ENCODE peak calls at places on chromosomes 1 and 21, in four cellular contexts. One of them, this sample, is unnamed.
A peak's percentile ranks its signal among the peaks of the same experiment; 100 is the strongest.

GRCh38 chr1:23065385-23065784 is 46.1 kb downstream of the KDM1A start:
- DNase-seq in AG09309: no peak
- DNase-seq in breast epithelium: no peak
- DNase-seq in HFF-Myc: no peak
- DNase-seq in this sample: no peak

GRCh38 chr1:91793877-91794276 is 92.1 kb downstream of the TGFBR3 start:
- DNase-seq in AG09309: no peak
- DNase-seq in breast epithelium: no peak
- DNase-seq in HFF-Myc: no peak
- DNase-seq in this sample: no peak

GRCh38 chr1:15959847-15960446 is 16.0 kb downstream of the ZBTB17 start:
- DNase-seq in AG09309: no peak
- DNase-seq in breast epithelium: no peak
- DNase-seq in HFF-Myc: no peak
- DNase-seq in this sample: no peak

GRCh38 chr1:218433744-218434143 is 88.6 kb downstream of the TGFB2 start:
- DNase-seq in AG09309: no peak
- DNase-seq in breast epithelium: no peak
- DNase-seq in HFF-Myc: no peak
- DNase-seq in this sample: no peak

GRCh38 chr1:18883636-18884418 is 18.5 kb downstream of the ALDH4A1 start:
- DNase-seq in AG09309: peak; percentile 27
- DNase-seq in breast epithelium: peak; percentile 64
- DNase-seq in HFF-Myc: peak; percentile 35
- DNase-seq in this sample: no peak

GRCh38 chr1:39540504-39541031 is 36.0 kb downstream of the PABPC4 start:
- DNase-seq in AG09309: peak; percentile 78
- DNase-seq in breast epithelium: peak; percentile 52
- DNase-seq in HFF-Myc: no peak
- DNase-seq in this sample: no peak

GRCh38 chr1:56446531-56447098 is 132.7 kb downstream of the PLPP3 start:
- DNase-seq in AG09309: no peak
- DNase-seq in breast epithelium: no peak
- DNase-seq in HFF-Myc: no peak
- DNase-seq in this sample: no peak

GRCh38 chr21:36212513-36212780 is 55.8 kb downstream of the DOP1B start:
- DNase-seq in AG09309: no peak
- DNase-seq in breast epithelium: no peak
- DNase-seq in HFF-Myc: no peak
- DNase-seq in this sample: no peak

GRCh38 chr1:154521695-154522094 is 19.5 kb upstream of the SHE start:
- DNase-seq in AG09309: no peak
- DNase-seq in breast epithelium: no peak
- DNase-seq in HFF-Myc: no peak
- DNase-seq in this sample: no peak

GRCh38 chr21:22342855-22343254 is 1344.6 kb downstream of the NCAM2 start:
- DNase-seq in AG09309: no peak
- DNase-seq in breast epithelium: no peak
- DNase-seq in HFF-Myc: no peak
- DNase-seq in this sample: peak; percentile 26

GRCh38 chr1:1567831-1568380 is 6.8 kb downstream of the SSU72 start:
- DNase-seq in AG09309: no peak
- DNase-seq in breast epithelium: no peak
- DNase-seq in HFF-Myc: no peak
- DNase-seq in this sample: no peak

GRCh38 chr1:207181838-207182237 is 77.8 kb downstream of the C4BPA start:
- DNase-seq in AG09309: no peak
- DNase-seq in breast epithelium: no peak
- DNase-seq in HFF-Myc: no peak
- DNase-seq in this sample: no peak

GRCh38 chr1:33302325-33302724 is 18.6 kb downstream of the A3GALT2 start:
- DNase-seq in AG09309: no peak
- DNase-seq in breast epithelium: no peak
- DNase-seq in HFF-Myc: no peak
- DNase-seq in this sample: no peak

DNA sequence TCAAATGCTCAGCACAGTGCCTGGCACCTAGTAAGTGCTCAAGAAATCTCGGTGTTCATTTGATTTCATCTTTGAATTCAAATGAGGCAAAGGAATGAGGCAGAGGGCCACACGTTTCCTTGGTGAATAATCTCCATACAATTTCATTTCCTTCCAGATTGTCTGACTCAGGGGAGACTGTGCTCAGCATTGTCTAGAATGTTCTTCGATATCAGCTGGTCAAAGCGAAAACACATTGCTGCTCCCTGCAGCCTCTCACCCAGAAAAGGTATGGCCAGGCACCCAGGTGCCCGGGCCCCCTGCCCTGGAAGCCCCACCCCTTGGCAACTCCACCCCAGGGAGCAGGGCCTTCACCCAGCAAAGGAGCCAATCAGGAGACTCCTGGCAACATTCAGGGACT is 55.8 kb downstream of the FBXO2 start:
- DNase-seq in AG09309: peak; percentile 4
- DNase-seq in breast epithelium: no peak
- DNase-seq in HFF-Myc: no peak
- DNase-seq in this sample: no peak
- H3K4me3 ChIP-seq in AG09309: no peak overlapping the region
- H3K4me3 ChIP-seq in breast epithelium: no peak overlapping the region
- H3K4me3 ChIP-seq in HFF-Myc: no peak overlapping the region
- H3K4me3 ChIP-seq in this sample: no peak overlapping the region

DNA sequence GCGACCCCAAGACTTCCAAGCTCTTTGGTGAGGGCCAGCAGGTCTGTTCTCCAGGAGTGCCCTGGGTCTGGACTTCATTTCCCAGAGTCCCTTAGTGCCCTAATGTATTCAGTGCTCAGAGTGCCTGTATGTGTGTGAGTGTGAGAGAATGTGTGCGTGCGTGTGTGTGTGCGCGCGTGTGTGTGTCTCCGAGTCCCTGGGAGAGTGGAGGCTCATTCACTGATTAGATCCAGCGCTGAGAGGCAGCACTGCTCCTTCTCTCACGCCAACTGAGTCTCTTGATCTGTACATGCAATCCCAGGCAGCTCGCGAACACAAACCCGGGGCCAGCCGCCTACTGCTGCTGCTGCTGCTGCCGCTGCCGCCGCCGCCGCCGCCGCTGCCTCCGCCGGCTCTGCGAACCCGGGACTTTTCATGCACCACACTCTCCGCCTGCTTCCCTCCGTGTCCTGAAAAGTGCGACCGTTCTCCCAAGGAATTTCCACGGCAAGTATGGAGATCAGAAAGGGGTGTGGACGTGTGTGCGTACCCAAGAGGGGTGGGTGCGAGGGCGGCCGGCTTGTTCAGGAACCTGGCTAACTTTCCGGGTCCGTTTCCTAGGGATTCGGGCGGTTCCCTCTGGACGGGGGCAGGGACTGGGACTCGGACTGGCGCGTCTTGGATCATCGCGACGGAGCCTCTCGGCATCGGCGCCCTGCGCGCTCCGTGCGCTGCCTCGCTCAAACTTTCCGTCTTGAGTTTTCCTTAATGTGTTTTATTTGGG is at the start of gene RNF220:
- DNase-seq in AG09309: peak; percentile 44
- DNase-seq in breast epithelium: no peak
- DNase-seq in HFF-Myc: peak; percentile 3
- DNase-seq in this sample: peak; percentile 12
- TF ChIP-seq CTCF in AG09309: no peak
- TF ChIP-seq CTCF in breast epithelium: no peak
- TF ChIP-seq CTCF in HFF-Myc: no peak
- TF ChIP-seq CTCF in this sample: no peak

GRCh38 chr1:102970496-102971078 is 137.7 kb downstream of the COL11A1 start:
- DNase-seq in AG09309: peak; percentile 39
- DNase-seq in breast epithelium: no peak
- DNase-seq in HFF-Myc: peak; percentile 37
- DNase-seq in this sample: peak; percentile 63
- H3K4me3 ChIP-seq in AG09309: no peak overlapping the region
- H3K4me3 ChIP-seq in breast epithelium: no peak overlapping the region
- H3K4me3 ChIP-seq in HFF-Myc: no peak overlapping the region
- H3K4me3 ChIP-seq in this sample: no peak overlapping the region

DNA sequence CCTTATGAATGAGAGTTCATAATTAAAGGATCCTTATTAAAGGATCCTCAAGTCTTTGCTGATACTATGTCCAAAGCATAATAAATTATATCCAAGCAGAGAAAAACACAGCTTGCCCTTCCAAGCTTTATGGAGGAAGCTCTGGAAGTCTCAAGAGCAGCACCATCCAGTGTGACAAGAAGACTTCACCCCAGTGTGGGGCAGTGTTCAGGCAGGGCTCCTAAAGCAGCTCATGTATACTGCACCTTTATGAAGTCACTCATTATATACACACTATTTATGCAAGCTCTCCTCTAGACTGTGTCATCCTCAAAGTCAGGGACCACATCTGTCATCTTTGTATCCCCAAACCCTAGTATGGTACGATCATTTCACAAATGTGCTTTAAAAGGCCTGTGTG is 11.9 kb upstream of the CCN1 start:
- DNase-seq in AG09309: no peak
- DNase-seq in breast epithelium: no peak
- DNase-seq in HFF-Myc: no peak
- DNase-seq in this sample: no peak
- TF ChIP-seq CTCF in AG09309: no peak
- TF ChIP-seq CTCF in breast epithelium: no peak
- TF ChIP-seq CTCF in HFF-Myc: no peak
- TF ChIP-seq CTCF in this sample: no peak

GRCh38 chr21:45040114-45040715 is 34.2 kb upstream of the ADARB1 start:
- DNase-seq in AG09309: no peak
- DNase-seq in breast epithelium: no peak
- DNase-seq in HFF-Myc: no peak
- DNase-seq in this sample: no peak
- H3K4me3 ChIP-seq in AG09309: no peak overlapping the region
- H3K4me3 ChIP-seq in breast epithelium: no peak overlapping the region
- H3K4me3 ChIP-seq in HFF-Myc: no peak overlapping the region
- H3K4me3 ChIP-seq in this sample: no peak overlapping the region

DNA sequence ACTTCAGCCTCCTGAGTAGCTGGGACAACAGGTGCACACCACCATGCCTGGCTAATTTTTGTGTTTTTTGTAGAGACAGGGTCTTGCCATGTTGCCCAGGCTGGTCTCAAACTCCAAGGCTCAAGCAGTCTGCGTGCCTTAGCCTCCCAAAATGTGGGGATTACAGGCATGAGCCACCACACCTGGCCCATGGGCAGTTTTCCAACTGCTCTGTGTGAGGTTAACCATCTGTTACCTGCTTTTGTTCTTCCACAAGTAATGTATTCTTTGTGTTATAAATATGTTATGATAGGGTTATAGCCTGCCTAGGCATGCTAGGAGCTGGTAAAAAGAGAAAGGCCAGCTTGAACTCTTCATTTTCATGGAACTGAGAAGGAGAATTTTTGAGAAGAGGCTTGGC is 30.7 kb downstream of the TUFT1 start:
- DNase-seq in AG09309: no peak
- DNase-seq in breast epithelium: no peak
- DNase-seq in HFF-Myc: no peak
- DNase-seq in this sample: no peak
- TF ChIP-seq CTCF in AG09309: no peak
- TF ChIP-seq CTCF in breast epithelium: no peak
- TF ChIP-seq CTCF in HFF-Myc: no peak
- TF ChIP-seq CTCF in this sample: no peak